ENCODE peak calls at places on chromosomes 1 and 21, in ten cellular contexts. One of them, this sample, is unnamed.

GRCh38 chr1:159932296-159933285 is 7.3 kb upstream of the TAGLN2 start:
- DNase-seq in fibroblast of pulmonary artery: no peak
- DNase-seq in GM20000: no peak
- DNase-seq in A549: no peak
- DNase-seq in brain microvascular endothelial cell: no peak
- DNase-seq in GM13977: peak
- DNase-seq in heart left ventricle: no peak
- DNase-seq in body of pancreas: no peak
- DNase-seq in Peyer's patch: no peak
- DNase-seq in AG04450: no peak
- DNase-seq in this sample: peak

GRCh38 chr1:6207075-6207885 is 1.4 kb downstream of the RNF207 start:
- DNase-seq in GM13977: no peak
- DNase-seq in Peyer's patch: no peak
- DNase-seq in fibroblast of pulmonary artery: no peak
- DNase-seq in GM20000: no peak
- DNase-seq in brain microvascular endothelial cell: no peak
- DNase-seq in heart left ventricle: no peak
- DNase-seq in A549: no peak
- DNase-seq in AG04450: no peak
- DNase-seq in body of pancreas: no peak
- DNase-seq in this sample: no peak

GRCh38 chr21:15620892-15621291 is 108.9 kb upstream of the USP25 start:
- DNase-seq in A549: no peak
- DNase-seq in Peyer's patch: no peak
- DNase-seq in AG04450: no peak
- DNase-seq in fibroblast of pulmonary artery: no peak
- DNase-seq in GM13977: no peak
- DNase-seq in heart left ventricle: no peak
- DNase-seq in brain microvascular endothelial cell: no peak
- DNase-seq in GM20000: no peak
- DNase-seq in body of pancreas: no peak
- DNase-seq in this sample: no peak

GRCh38 chr1:25758466-25759070 is 41.4 kb upstream of the SELENON start:
- DNase-seq in fibroblast of pulmonary artery: no peak
- DNase-seq in Peyer's patch: no peak
- DNase-seq in GM20000: no peak
- DNase-seq in AG04450: no peak
- DNase-seq in heart left ventricle: no peak
- DNase-seq in A549: no peak
- DNase-seq in brain microvascular endothelial cell: no peak
- DNase-seq in body of pancreas: peak
- DNase-seq in GM13977: no peak
- DNase-seq in this sample: no peak

GRCh38 chr1:3631865-3632264 is 7.0 kb downstream of the TPRG1L start:
- DNase-seq in GM13977: no peak
- DNase-seq in brain microvascular endothelial cell: no peak
- DNase-seq in A549: no peak
- DNase-seq in heart left ventricle: no peak
- DNase-seq in fibroblast of pulmonary artery: no peak
- DNase-seq in Peyer's patch: no peak
- DNase-seq in AG04450: no peak
- DNase-seq in body of pancreas: no peak
- DNase-seq in GM20000: no peak
- DNase-seq in this sample: no peak

GRCh38 chr1:234998174-234998741 is 130.4 kb downstream of the TOMM20 start:
- DNase-seq in heart left ventricle: peak
- DNase-seq in fibroblast of pulmonary artery: peak
- DNase-seq in brain microvascular endothelial cell: peak
- DNase-seq in AG04450: no peak
- DNase-seq in GM20000: no peak
- DNase-seq in body of pancreas: no peak
- DNase-seq in Peyer's patch: peak
- DNase-seq in A549: peak
- DNase-seq in GM13977: no peak
- DNase-seq in this sample: no peak

GRCh38 chr1:220271706-220272046 is 577 bp downstream of the RAB3GAP2 start:
- DNase-seq in fibroblast of pulmonary artery: peak
- DNase-seq in GM20000: peak
- DNase-seq in GM13977: peak
- DNase-seq in brain microvascular endothelial cell: peak
- DNase-seq in body of pancreas: peak
- DNase-seq in heart left ventricle: no peak
- DNase-seq in A549: no peak
- DNase-seq in Peyer's patch: no peak
- DNase-seq in AG04450: no peak
- DNase-seq in this sample: peak

GRCh38 chr1:158121604-158122254 is 59.0 kb upstream of the CD1D start:
- DNase-seq in GM20000: peak
- DNase-seq in Peyer's patch: peak
- DNase-seq in AG04450: no peak
- DNase-seq in brain microvascular endothelial cell: peak
- DNase-seq in body of pancreas: peak
- DNase-seq in A549: peak
- DNase-seq in GM13977: peak
- DNase-seq in heart left ventricle: no peak
- DNase-seq in fibroblast of pulmonary artery: peak
- DNase-seq in this sample: peak

GRCh38 chr1:37318490-37318889 is 155.9 kb upstream of the ZC3H12A start:
- DNase-seq in heart left ventricle: no peak
- DNase-seq in fibroblast of pulmonary artery: no peak
- DNase-seq in brain microvascular endothelial cell: no peak
- DNase-seq in GM20000: no peak
- DNase-seq in A549: no peak
- DNase-seq in AG04450: no peak
- DNase-seq in GM13977: no peak
- DNase-seq in body of pancreas: no peak
- DNase-seq in Peyer's patch: no peak
- DNase-seq in this sample: no peak

GRCh38 chr1:37325010-37325409 is 149.4 kb upstream of the ZC3H12A start:
- DNase-seq in GM20000: no peak
- DNase-seq in body of pancreas: no peak
- DNase-seq in A549: no peak
- DNase-seq in GM13977: no peak
- DNase-seq in fibroblast of pulmonary artery: no peak
- DNase-seq in AG04450: no peak
- DNase-seq in heart left ventricle: no peak
- DNase-seq in brain microvascular endothelial cell: no peak
- DNase-seq in Peyer's patch: no peak
- DNase-seq in this sample: no peak

GRCh38 chr1:37325509-37326437 is 148.6 kb upstream of the ZC3H12A start:
- DNase-seq in fibroblast of pulmonary artery: no peak
- DNase-seq in heart left ventricle: no peak
- DNase-seq in GM20000: no peak
- DNase-seq in Peyer's patch: no peak
- DNase-seq in AG04450: no peak
- DNase-seq in A549: no peak
- DNase-seq in brain microvascular endothelial cell: no peak
- DNase-seq in GM13977: no peak
- DNase-seq in body of pancreas: no peak
- DNase-seq in this sample: no peak

GRCh38 chr1:37319284-37319683 is 155.1 kb upstream of the ZC3H12A start:
- DNase-seq in body of pancreas: no peak
- DNase-seq in heart left ventricle: no peak
- DNase-seq in brain microvascular endothelial cell: no peak
- DNase-seq in GM13977: no peak
- DNase-seq in GM20000: no peak
- DNase-seq in Peyer's patch: no peak
- DNase-seq in fibroblast of pulmonary artery: no peak
- DNase-seq in AG04450: no peak
- DNase-seq in A549: no peak
- DNase-seq in this sample: no peak

DNA sequence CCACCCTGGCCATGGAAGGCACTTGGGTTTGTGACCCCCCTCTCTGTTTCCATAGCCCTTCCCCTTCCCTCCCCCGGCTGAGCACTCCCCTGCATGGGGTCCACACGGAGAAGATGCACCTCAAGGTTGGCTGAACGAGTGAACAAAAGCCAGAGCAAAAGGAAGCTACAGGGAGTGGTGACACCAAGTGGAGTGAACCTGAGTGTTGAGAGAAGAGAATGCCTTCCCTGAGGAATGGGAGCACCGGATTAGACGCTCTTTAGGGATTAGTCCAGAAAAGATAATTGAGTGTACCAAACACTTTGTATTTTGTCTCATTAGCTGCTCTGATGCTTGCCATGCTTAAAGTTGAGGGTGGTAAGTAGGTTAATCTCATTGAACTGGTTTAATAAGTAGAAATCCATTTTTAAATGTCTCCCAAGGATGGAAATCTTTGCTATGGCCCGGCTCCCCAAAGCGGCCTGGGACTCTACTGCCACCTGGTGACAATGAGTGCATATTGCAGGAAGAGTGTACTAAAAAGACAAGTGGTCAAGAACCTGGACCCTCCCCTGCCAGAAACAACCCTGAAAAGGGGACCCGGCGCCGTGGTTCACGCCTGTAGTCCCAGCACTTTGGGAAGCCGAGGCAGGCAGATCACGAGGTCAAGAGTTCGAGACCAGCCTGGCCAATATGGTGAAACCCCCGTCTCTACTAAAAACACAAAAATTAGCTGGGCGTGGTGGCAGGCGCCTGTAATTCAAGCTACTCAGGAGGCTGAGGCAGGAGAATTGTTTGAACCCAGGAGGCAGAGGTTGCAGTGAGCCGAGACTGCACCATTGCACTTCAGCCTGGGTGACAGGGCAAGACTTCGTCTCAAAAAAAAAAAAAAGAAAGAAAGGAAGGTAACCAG is 150.6 kb upstream of the ZC3H12A start:
- DNase-seq in GM13977: peak
- DNase-seq in AG04450: no peak
- DNase-seq in body of pancreas: no peak
- DNase-seq in heart left ventricle: no peak
- DNase-seq in Peyer's patch: peak
- DNase-seq in fibroblast of pulmonary artery: peak
- DNase-seq in A549: peak
- DNase-seq in GM20000: peak
- DNase-seq in brain microvascular endothelial cell: peak
- DNase-seq in this sample: peak
- TF ChIP-seq CTCF in GM13977: peak
- TF ChIP-seq CTCF in AG04450: peak
- TF ChIP-seq CTCF in body of pancreas: peak
- TF ChIP-seq CTCF in heart left ventricle: peak
- TF ChIP-seq CTCF in Peyer's patch: peak
- TF ChIP-seq CTCF in fibroblast of pulmonary artery: peak
- TF ChIP-seq CTCF in A549: peak
- TF ChIP-seq CTCF in GM20000: peak
- TF ChIP-seq CTCF in brain microvascular endothelial cell: peak
- TF ChIP-seq CTCF in this sample: peak

DNA sequence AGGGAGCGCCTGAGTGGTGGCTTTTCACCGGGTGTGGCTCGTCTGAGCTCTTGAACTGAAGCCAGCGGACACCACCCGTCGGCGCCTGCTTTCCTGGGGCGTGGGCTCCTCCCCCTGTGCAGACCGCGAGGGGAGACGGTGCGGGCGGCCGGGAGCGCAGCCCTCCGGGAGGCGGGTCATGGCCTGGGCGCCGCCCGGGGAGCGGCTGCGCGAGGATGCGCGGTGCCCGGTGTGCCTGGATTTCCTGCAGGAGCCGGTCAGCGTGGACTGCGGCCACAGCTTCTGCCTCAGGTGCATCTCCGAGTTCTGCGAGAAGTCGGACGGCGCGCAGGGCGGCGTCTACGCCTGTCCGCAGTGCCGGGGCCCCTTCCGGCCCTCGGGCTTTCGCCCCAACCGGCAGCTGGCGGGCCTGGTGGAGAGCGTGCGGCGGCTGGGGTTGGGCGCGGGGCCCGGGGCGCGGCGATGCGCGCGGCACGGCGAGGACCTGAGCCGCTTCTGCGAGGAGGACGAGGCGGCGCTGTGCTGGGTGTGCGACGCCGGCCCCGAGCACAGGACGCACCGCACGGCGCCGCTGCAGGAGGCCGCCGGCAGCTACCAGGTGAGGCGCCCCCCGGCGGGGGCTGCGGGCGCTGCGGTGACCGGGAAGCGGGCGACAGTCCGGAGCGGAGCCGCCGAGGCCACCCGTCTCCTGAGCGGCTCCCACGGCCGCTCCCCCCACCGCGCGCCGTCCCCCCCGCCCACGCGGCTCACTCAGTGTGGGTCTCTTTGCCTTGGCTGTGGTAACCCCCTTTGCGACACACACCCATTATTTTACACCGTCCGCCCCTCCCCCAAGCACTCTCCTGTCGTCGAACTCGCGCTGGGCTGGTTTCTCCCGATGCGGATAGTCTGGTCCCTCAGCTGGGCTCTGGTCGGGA is at the start of gene TRIM58:
- DNase-seq in body of pancreas: peak
- DNase-seq in brain microvascular endothelial cell: no peak
- DNase-seq in A549: no peak
- DNase-seq in heart left ventricle: no peak
- DNase-seq in fibroblast of pulmonary artery: peak
- DNase-seq in Peyer's patch: peak
- DNase-seq in GM20000: peak
- DNase-seq in GM13977: peak
- DNase-seq in AG04450: no peak
- DNase-seq in this sample: peak
- TF ChIP-seq CTCF in body of pancreas: no peak
- TF ChIP-seq CTCF in brain microvascular endothelial cell: peak
- TF ChIP-seq CTCF in A549: no peak
- TF ChIP-seq CTCF in heart left ventricle: no peak
- TF ChIP-seq CTCF in fibroblast of pulmonary artery: no peak
- TF ChIP-seq CTCF in Peyer's patch: no peak
- TF ChIP-seq CTCF in GM20000: peak
- TF ChIP-seq CTCF in GM13977: peak
- TF ChIP-seq CTCF in AG04450: no peak
- TF ChIP-seq CTCF in this sample: no peak

DNA sequence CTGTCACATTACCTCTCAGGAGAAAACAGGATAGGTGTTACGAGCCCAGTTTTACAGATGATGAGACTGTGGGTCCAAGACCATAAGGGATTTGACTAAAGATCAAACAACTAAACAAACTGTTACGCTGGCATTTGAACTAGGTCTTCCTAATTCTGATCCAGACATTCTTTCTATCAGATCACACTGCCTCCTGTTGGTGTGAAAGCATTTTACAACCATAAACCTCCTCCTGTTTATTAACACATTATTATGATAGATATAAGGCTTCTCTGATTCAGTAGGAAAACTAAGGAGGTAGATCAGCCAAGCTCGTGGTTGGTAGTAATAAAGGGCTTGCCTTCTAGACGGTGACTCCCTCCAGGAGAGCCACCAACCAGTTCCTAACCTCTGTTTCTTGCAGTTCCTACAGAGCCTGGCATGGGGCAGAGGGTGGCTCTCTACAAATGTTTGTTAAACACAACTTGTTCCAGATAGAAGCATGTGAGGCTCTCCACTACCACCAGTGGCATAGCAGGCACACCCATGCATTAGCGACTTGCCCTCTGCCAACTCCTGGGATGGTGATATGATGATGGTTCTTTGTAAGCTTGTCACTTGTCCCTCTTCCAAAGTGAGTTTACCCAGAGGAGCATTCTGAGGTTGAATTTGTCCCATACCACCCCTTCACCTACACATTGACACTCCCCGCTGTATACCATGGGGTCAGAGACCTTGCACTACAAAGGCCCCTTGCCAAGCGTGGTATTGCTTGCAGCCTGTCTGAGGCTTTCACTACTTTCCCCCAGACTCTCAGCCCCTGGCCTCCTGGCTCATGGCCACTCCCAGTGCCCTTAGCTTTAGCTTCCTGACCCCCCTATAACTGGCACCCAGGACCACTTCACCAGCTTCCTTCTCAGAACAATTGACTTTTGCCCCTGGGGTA is 96.4 kb upstream of the HOOK1 start:
- DNase-seq in GM20000: no peak
- DNase-seq in heart left ventricle: no peak
- DNase-seq in brain microvascular endothelial cell: no peak
- DNase-seq in GM13977: no peak
- DNase-seq in body of pancreas: no peak
- DNase-seq in AG04450: no peak
- DNase-seq in Peyer's patch: no peak
- DNase-seq in fibroblast of pulmonary artery: no peak
- DNase-seq in A549: no peak
- DNase-seq in this sample: no peak
- TF ChIP-seq CTCF in GM20000: peak
- TF ChIP-seq CTCF in heart left ventricle: peak
- TF ChIP-seq CTCF in brain microvascular endothelial cell: peak
- TF ChIP-seq CTCF in GM13977: peak
- TF ChIP-seq CTCF in body of pancreas: no peak
- TF ChIP-seq CTCF in AG04450: no peak
- TF ChIP-seq CTCF in Peyer's patch: peak
- TF ChIP-seq CTCF in fibroblast of pulmonary artery: peak
- TF ChIP-seq CTCF in A549: peak
- TF ChIP-seq CTCF in this sample: peak

DNA sequence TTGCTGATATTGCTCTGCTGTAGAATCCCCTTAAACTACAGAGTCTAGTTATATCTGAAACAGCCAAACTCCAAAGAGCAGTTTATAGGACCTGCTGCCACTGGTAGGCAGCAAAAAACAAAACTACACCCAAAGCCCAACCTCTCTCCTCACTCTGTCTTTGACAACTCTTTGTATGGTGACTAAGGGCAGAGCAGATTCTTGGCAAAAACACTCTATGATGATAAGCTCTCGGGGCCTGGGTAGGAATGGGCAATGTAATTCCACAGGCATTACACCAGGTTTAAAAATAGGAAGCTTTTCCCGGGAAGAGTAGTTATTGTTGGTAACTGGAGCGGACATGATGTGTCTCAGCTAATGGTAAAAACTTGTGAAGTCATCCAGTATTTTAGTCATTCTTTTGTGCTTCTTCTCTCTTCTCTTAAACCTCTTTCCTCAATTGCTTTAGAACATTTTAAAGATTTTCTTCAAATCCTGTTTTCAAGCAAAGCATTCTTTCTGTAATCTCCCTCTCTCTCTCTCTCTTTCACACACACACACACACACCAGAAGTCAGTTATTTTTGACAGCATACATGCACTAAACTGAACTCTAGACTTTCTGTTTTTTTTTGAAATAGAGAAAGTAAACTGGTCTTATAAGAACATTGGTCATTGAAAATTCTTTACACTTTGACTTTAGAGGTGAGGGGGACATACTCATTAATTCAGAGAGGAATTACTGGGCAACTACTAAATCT is 193.5 kb downstream of the PAPPA2 start:
- DNase-seq in body of pancreas: peak
- DNase-seq in brain microvascular endothelial cell: peak
- DNase-seq in GM13977: no peak
- DNase-seq in AG04450: no peak
- DNase-seq in heart left ventricle: no peak
- DNase-seq in fibroblast of pulmonary artery: peak
- DNase-seq in Peyer's patch: no peak
- DNase-seq in A549: no peak
- DNase-seq in GM20000: no peak
- DNase-seq in this sample: no peak
- TF ChIP-seq CTCF in body of pancreas: no peak
- TF ChIP-seq CTCF in brain microvascular endothelial cell: no peak
- TF ChIP-seq CTCF in GM13977: no peak
- TF ChIP-seq CTCF in AG04450: no peak
- TF ChIP-seq CTCF in heart left ventricle: peak
- TF ChIP-seq CTCF in fibroblast of pulmonary artery: no peak
- TF ChIP-seq CTCF in Peyer's patch: no peak
- TF ChIP-seq CTCF in A549: no peak
- TF ChIP-seq CTCF in GM20000: no peak
- TF ChIP-seq CTCF in this sample: no peak

This sample was measured in GM13976.